ENCODE peak calls at places on chromosome 11, in ten cellular contexts. H is AG10803, U is head of caudate nucleus, O is NCI-H1092, L is fibroblast of the conjunctiva, E is mucosa of descending colon, I is cardiac muscle cell, B is ovary, V is IMR-90, W is hippocampal formation. T is an unnamed sample.

GRCh38 chr11:96328395-96329010 is 14.5 kb downstream of the MAML2 start:
- DNase-seq in V (peak; percentile 59), W (no peak), U (no peak), I (no peak), E (no peak), O (no peak), B (no peak), L (no peak), H (no peak), T (no peak)

GRCh38 chr11:115390441-115390840 is 113.8 kb downstream of the CADM1 start:
- DNase-seq in H (no peak), E (no peak), L (no peak), O (no peak), U (no peak), I (no peak), W (no peak), B (no peak), V (no peak), T (no peak)

GRCh38 chr11:130476922-130477491 is 28.6 kb downstream of the ADAMTS15 start:
- DNase-seq in B (no peak), E (no peak), U (no peak), O (no peak), V (no peak), W (no peak), I (no peak), L (no peak), H (no peak), T (peak; percentile 75)

GRCh38 chr11:107665016-107665415 is 46.8 kb downstream of the SLN start:
- DNase-seq in L (no peak), O (peak; percentile 1), V (no peak), B (no peak), H (no peak), W (peak; percentile 2), U (peak; percentile 17), I (no peak), E (no peak), T (no peak)

GRCh38 chr11:71914127-71914526 is 14.3 kb downstream of the XNDC1N start:
- DNase-seq in W (no peak), B (no peak), I (no peak), O (no peak), H (peak; percentile 92), E (no peak), U (no peak), L (peak; percentile 81), V (peak; percentile 54), T (no peak)

GRCh38 chr11:113634940-113635575 is 71.0 kb downstream of the TMPRSS5 start:
- DNase-seq in B (no peak), W (no peak), O (no peak), H (no peak), I (no peak), L (no peak), V (no peak), U (no peak), E (no peak), T (no peak)

GRCh38 chr11:8079111-8079675 is 1.8 kb upstream of the TUB start:
- DNase-seq in U (no peak), B (no peak), I (no peak), O (no peak), W (no peak), L (no peak), H (no peak), V (no peak), E (no peak), T (no peak)

GRCh38 chr11:77113382-77114088 is 10.9 kb downstream of the OMP start:
- DNase-seq in W (no peak), L (no peak), B (peak; percentile 65), H (peak; percentile 28), V (peak; percentile 38), E (peak; percentile 10), O (peak; percentile 61), I (peak; percentile 61), U (peak; percentile 45), T (no peak)

GRCh38 chr11:35082322-35083180 is 56.4 kb upstream of the CD44 start:
- DNase-seq in H (peak; percentile 89), E (peak; percentile 86), O (no peak), L (peak; percentile 47), I (peak; percentile 58), U (peak; percentile 44), W (no peak), B (peak; percentile 36), V (peak; percentile 83), T (peak; percentile 87)

GRCh38 chr11:66882540-66882939 is 25.7 kb downstream of the LRFN4 start:
- DNase-seq in B (no peak), I (no peak), W (peak; percentile 53), O (peak; percentile 78), U (peak; percentile 60), H (no peak), L (no peak), E (peak; percentile 44), V (no peak), T (no peak)

GRCh38 chr11:17697175-17697949 is 22.0 kb upstream of the MYOD1 start:
- DNase-seq in I (no peak), E (no peak), V (no peak), U (no peak), W (no peak), O (no peak), B (no peak), L (no peak), H (no peak), T (no peak)

GRCh38 chr11:316891-317291 is 3.1 kb downstream of the IFITM1 start:
- DNase-seq in W (no peak), H (no peak), B (no peak), U (no peak), O (no peak), V (no peak), I (no peak), L (no peak), E (no peak), T (no peak)

GRCh38 chr11:114296190-114296978 is at the start of gene NNMT:
- DNase-seq in E (peak; percentile 68), W (no peak), U (no peak), O (no peak), L (peak; percentile 96), B (peak; percentile 68), I (no peak), H (peak; percentile 99), V (peak; percentile 97), T (peak; percentile 92)

GRCh38 chr11:45641961-45642360 is 23.5 kb downstream of the CHST1 start:
- DNase-seq in I (no peak), V (no peak), U (no peak), E (no peak), W (no peak), L (no peak), H (no peak), B (no peak), O (no peak), T (no peak)